ENCODE peak calls at places on chromosomes 16 and 17, in nine cellular contexts. E is choroid plexus epithelial cell, A is stomach, W is psoas muscle, V is HFFc6, B is Calu3, X is breast epithelium, R is fibroblast of lung, F is cardiac muscle cell. J is an unnamed sample.
A peak's percentile ranks its signal among the peaks of the same experiment; 100 is the strongest.

GRCh38 chr16:75471723-75472634 is 7.5 kb upstream of the TMEM170A start:
- DNase-seq in E (peak; percentile 82), A (peak; percentile 59), W (no peak), V (peak; percentile 60), B (peak; percentile 64), X (peak; percentile 34), R (peak; percentile 44), F (peak; percentile 76), J (peak; percentile 44)

GRCh38 chr16:68062910-68063393 is 22.2 kb upstream of the NFATC3 start:
- DNase-seq in E (no peak), A (peak; percentile 25), W (no peak), V (no peak), B (no peak), X (no peak), R (no peak), F (no peak), J (no peak)

GRCh38 chr17:62653002-62653830 is 25.7 kb downstream of the MRC2 start:
- DNase-seq in E (peak; percentile 53), A (peak; percentile 63), W (peak; percentile 67), V (peak; percentile 63), B (peak; percentile 63), X (peak; percentile 63), R (peak; percentile 57), F (peak; percentile 45), J (peak; percentile 74)

GRCh38 chr17:32482568-32483320 is 4.0 kb upstream of the CDK5R1 start:
- DNase-seq in E (peak; percentile 46), A (no peak), W (no peak), V (no peak), B (no peak), X (no peak), R (no peak), F (no peak), J (peak; percentile 32)

GRCh38 chr16:23252310-23252709 is 49.8 kb upstream of the SCNN1B start:
- DNase-seq in E (no peak), A (no peak), W (no peak), V (no peak), B (no peak), X (no peak), R (no peak), F (no peak), J (no peak)

GRCh38 chr16:50136399-50136798 is 16.7 kb upstream of the TENT4B start:
- DNase-seq in E (no peak), A (no peak), W (no peak), V (no peak), B (no peak), X (no peak), R (no peak), F (no peak), J (no peak)

GRCh38 chr17:49588726-49589555 is 13.3 kb downstream of the NXPH3 start:
- DNase-seq in E (no peak), A (no peak), W (no peak), V (peak; percentile 71), B (no peak), X (no peak), R (peak; percentile 57), F (no peak), J (peak; percentile 74)

GRCh38 chr17:20189322-20189721 is 180.2 kb downstream of the SPECC1 start:
- DNase-seq in E (no peak), A (no peak), W (no peak), V (peak; percentile 35), B (no peak), X (no peak), R (peak; percentile 87), F (peak; percentile 14), J (no peak)

GRCh38 chr17:10151667-10152496 is 46.5 kb downstream of the GAS7 start:
- DNase-seq in E (no peak), A (peak; percentile 27), W (no peak), V (no peak), B (no peak), X (no peak), R (peak; percentile 29), F (no peak), J (no peak)

GRCh38 chr17:28346746-28347246 is 10.5 kb downstream of the POLDIP2 start:
- DNase-seq in E (peak; percentile 78), A (peak; percentile 72), W (no peak), V (no peak), B (peak; percentile 37), X (no peak), R (no peak), F (peak; percentile 49), J (no peak)

GRCh38 chr17:71203953-71204352 is 916.9 kb upstream of the SOX9 start:
- DNase-seq in E (no peak), A (no peak), W (no peak), V (no peak), B (no peak), X (no peak), R (no peak), F (no peak), J (peak; percentile 24)

GRCh38 chr17:41140360-41141132 is at the start of gene KRTAP4-6:
- DNase-seq in E (peak; percentile 54), A (no peak), W (no peak), V (peak; percentile 88), B (peak; percentile 44), X (no peak), R (peak; percentile 85), F (no peak), J (peak; percentile 89)

GRCh38 chr17:21001111-21001812 is 41.5 kb downstream of the USP22 start:
- DNase-seq in E (no peak), A (no peak), W (peak; percentile 4), V (no peak), B (no peak), X (no peak), R (no peak), F (no peak), J (no peak)

DNA sequence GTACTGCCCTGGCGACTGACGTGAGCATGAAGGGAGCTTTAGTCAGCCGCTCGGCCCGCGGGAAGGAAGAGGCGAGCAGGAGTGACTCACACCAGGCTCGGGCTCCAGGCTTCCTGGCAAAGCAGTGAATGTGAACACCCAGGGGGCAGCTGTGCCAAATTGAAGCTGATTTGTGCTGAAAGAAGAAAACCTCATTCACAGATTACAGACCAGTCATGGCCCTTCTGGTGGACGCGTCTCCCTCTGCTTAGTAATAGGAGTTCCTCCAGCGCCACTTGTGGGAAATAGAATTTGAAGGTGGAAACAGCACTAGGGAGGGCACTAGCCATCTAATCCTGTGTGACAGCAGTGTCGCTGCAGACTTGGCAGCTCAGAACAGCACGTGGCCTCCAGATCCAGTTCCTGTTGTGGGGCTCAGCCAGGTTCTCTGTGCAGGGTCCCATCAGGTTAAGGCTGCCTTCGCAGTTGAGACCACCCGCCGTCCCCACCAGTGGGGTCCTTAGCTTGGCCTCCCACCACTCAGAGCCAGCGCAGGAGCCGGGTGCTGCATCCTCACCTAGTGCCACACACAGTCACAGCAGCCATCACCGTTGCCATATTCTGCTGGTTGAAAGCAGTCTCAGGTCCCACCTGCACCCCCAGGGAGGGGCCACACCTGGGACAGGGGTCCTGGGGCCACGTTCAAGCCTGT is 164.5 kb upstream of the CHMP6 start:
- DNase-seq in E (peak; percentile 95), A (no peak), W (peak; percentile 87), V (peak; percentile 98), B (no peak), X (peak; percentile 48), R (peak; percentile 99), F (no peak), J (peak; percentile 97)
- TF ChIP-seq CTCF in E (peak; percentile 41), A (no peak), W (no peak), V (peak; percentile 32), B (no peak), X (no peak), R (no peak), F (peak; percentile 17), J (peak; percentile 17)

GRCh38 chr17:73657473-73658116 is 13.3 kb upstream of the SDK2 start:
- DNase-seq in E (peak; percentile 29), A (peak; percentile 65), W (no peak), V (no peak), B (peak; percentile 73), X (no peak), R (peak; percentile 6), F (peak; percentile 76), J (no peak)
- TF ChIP-seq CTCF in E (peak; percentile 65), A (peak; percentile 45), W (peak; percentile 28), V (peak; percentile 20), B (peak; percentile 34), X (no peak), R (peak; percentile 60), F (peak; percentile 66), J (peak; percentile 24)

GRCh38 chr17:80650339-80650672 is 105.7 kb downstream of the RPTOR start:
- DNase-seq in E (no peak), A (no peak), W (no peak), V (no peak), B (no peak), X (no peak), R (no peak), F (no peak), J (no peak)
- TF ChIP-seq CTCF in E (no peak), A (no peak), W (no peak), V (no peak), B (no peak), X (no peak), R (no peak), F (no peak), J (no peak)

GRCh38 chr16:20303012-20303411 is 24.3 kb downstream of the GP2 start:
- DNase-seq in E (no peak), A (no peak), W (no peak), V (no peak), B (no peak), X (no peak), R (no peak), F (no peak), J (no peak)

GRCh38 chr16:20298452-20298851 is 28.9 kb downstream of the GP2 start:
- DNase-seq in E (no peak), A (no peak), W (no peak), V (no peak), B (no peak), X (no peak), R (no peak), F (no peak), J (no peak)

GRCh38 chr16:20302389-20302788 is 24.9 kb downstream of the GP2 start:
- DNase-seq in E (no peak), A (no peak), W (no peak), V (no peak), B (no peak), X (no peak), R (no peak), F (no peak), J (no peak)

GRCh38 chr16:20301840-20302239 is 25.5 kb downstream of the GP2 start:
- DNase-seq in E (peak; percentile 1), A (no peak), W (no peak), V (no peak), B (no peak), X (no peak), R (no peak), F (peak; percentile 37), J (no peak)

DNA sequence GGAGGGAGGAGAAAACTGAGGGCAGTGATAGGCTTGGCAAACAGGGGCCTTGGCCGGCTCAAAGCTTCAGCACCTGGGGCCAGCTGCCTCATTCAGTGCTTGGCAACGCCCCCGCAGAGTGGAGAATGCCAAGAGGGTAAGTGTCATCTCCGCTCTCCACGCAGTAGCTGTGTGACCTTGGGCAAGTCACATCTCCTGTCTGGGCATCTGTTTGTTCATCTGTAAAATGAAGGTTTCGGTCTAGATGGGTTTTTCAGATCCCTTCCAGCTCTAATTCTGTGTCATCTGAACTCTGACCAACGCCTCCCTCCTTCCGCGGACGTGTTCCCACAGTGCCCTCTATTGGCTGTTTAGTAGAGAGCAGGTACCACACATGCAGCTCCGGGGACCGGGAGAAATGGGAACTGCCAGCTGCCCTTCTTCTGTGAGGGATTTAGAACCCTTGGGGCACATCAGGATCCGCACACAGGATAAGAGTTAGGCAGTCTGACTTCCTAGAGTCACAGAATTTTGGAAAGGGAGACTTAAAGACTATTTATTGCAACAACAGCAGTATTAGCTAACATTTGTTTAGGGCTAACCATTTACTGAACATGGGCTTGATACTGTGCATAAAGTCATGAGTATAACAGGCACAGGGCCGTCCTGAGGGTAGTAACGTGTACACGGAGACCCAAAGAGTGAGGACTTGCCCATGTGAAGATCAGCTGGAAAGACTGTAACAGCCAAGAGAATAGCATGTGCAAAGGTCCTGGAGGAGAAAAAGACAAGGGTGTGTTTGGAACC is 26.8 kb downstream of the GP2 start:
- DNase-seq in E (peak; percentile 60), A (peak; percentile 69), W (peak; percentile 13), V (peak; percentile 27), B (peak; percentile 63), X (no peak), R (peak; percentile 7), F (peak; percentile 75), J (peak; percentile 26)
- TF ChIP-seq CTCF in E (peak; percentile 75), A (peak; percentile 52), W (peak; percentile 39), V (peak; percentile 80), B (peak; percentile 91), X (peak; percentile 51), R (peak; percentile 66), F (peak; percentile 81), J (peak; percentile 73)